ENCODE peak calls at places on chromosome 7, in seven cellular contexts. O is sigmoid colon, B is HCT116, I is stomach, J is suprapubic skin, S is spleen, X is esophagus muscularis mucosa. U is an unnamed sample.

GRCh38 chr7:7792089-7792488 is 73.7 kb upstream of the RPA3 start:
- DNase-seq in O (no peak), B (no peak), I (no peak), J (no peak), S (no peak), X (no peak), U (no peak)

GRCh38 chr7:17963281-17963680 is 23.0 kb upstream of the SNX13 start:
- DNase-seq in O (no peak), B (no peak), I (no peak), J (no peak), S (no peak), X (no peak), U (no peak)

GRCh38 chr7:1454471-1455065 is 4.7 kb downstream of the MICALL2 start:
- DNase-seq in O (no peak), B (no peak), I (peak; percentile 40), J (no peak), S (no peak), X (no peak), U (no peak)

GRCh38 chr7:132150711-132151110 is 425.6 kb downstream of the PLXNA4 start:
- DNase-seq in O (no peak), B (no peak), I (no peak), J (no peak), S (no peak), X (no peak), U (no peak)

GRCh38 chr7:142864980-142865747 is 10.3 kb downstream of the EPHB6 start:
- DNase-seq in O (no peak), B (no peak), I (no peak), J (no peak), S (no peak), X (peak; percentile 82), U (no peak)

GRCh38 chr7:69598487-69599148 is 343 bp downstream of the AUTS2 start:
- DNase-seq in O (peak; percentile 76), B (no peak), I (no peak), J (no peak), S (peak; percentile 83), X (no peak), U (peak; percentile 36)

GRCh38 chr7:139876622-139877283 is 47.7 kb downstream of the TBXAS1 start:
- DNase-seq in O (no peak), B (no peak), I (no peak), J (no peak), S (no peak), X (no peak), U (no peak)

GRCh38 chr7:74462707-74463100 is 9.0 kb downstream of the GTF2IRD1 start:
- DNase-seq in O (no peak), B (no peak), I (no peak), J (no peak), S (no peak), X (no peak), U (no peak)

GRCh38 chr7:138001529-138002095 is at the start of gene CREB3L2:
- DNase-seq in O (no peak), B (no peak), I (peak; percentile 67), J (peak; percentile 90), S (peak; percentile 96), X (no peak), U (peak; percentile 35)

GRCh38 chr7:139650429-139651100 is 127.1 kb downstream of the CLEC2L start:
- DNase-seq in O (no peak), B (no peak), I (no peak), J (no peak), S (no peak), X (no peak), U (no peak)

GRCh38 chr7:32262315-32262714 is 192.1 kb upstream of the PDE1C start:
- DNase-seq in O (no peak), B (no peak), I (no peak), J (no peak), S (no peak), X (no peak), U (no peak)

GRCh38 chr7:87414400-87415188 is 60.9 kb downstream of the ABCB4 start:
- DNase-seq in O (no peak), B (no peak), I (no peak), J (no peak), S (no peak), X (no peak), U (no peak)

GRCh38 chr7:101137651-101138148 is 10.8 kb downstream of the SERPINE1 start:
- DNase-seq in O (no peak), B (no peak), I (no peak), J (no peak), S (no peak), X (no peak), U (no peak)
- TF ChIP-seq POLR2AphosphoS5 in O (no peak), B (no peak), I (no peak), J (no peak), S (no peak), X (no peak), U (no peak)

GRCh38 chr7:50466815-50467569 is 16.8 kb upstream of the FIGNL1 start:
- DNase-seq in O (no peak), B (no peak), I (no peak), J (no peak), S (peak; percentile 64), X (no peak), U (no peak)

GRCh38 chr7:50469181-50469580 is 19.0 kb upstream of the FIGNL1 start:
- DNase-seq in O (no peak), B (no peak), I (no peak), J (no peak), S (no peak), X (peak; percentile 68), U (no peak)

GRCh38 chr7:50470250-50471163 is 20.4 kb upstream of the FIGNL1 start:
- DNase-seq in O (no peak), B (no peak), I (no peak), J (no peak), S (peak; percentile 65), X (peak; percentile 75), U (no peak)

GRCh38 chr7:50471970-50472369 is 21.8 kb upstream of the FIGNL1 start:
- DNase-seq in O (no peak), B (no peak), I (no peak), J (no peak), S (no peak), X (peak; percentile 55), U (no peak)

DNA sequence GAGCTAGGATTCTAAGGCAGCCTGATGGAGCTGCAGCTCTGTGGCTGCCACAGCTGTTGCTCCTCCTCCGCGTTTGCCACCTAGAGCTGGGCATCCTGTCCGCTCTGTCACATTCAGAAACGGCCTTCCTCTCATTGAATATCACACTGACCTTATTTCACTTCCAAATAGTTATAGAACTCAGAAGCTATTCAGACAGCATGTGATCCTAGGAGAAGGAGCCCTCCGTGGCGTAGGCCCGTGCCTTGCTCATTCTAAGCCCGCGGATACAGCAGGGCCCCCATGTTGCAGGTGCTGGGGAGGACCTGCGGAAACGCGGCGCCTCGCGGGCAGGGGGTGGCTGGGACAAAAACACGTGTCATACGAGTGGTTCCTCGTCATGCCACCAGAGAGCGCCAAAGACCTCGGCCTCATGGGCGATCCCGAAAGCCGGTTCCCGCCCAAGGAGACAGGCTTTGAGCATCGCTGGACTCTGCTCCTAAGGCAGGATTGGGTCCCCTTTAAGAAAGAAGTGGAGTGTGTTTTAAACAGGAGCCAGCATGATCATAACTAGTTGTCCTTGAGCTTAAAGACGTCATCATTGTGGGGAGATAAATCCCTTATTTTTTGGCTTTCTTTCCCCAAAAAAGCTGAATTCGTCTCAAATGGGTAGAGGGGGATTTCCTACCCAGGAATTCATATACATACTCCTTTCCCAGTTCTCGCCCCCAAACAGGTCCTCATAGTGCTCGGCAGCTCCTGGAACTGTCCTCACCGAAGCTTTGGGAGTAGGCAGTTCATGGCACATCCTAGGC is 17.9 kb upstream of the FIGNL1 start:
- DNase-seq in O (peak; percentile 93), B (peak; percentile 52), I (peak; percentile 87), J (peak; percentile 91), S (peak; percentile 94), X (peak; percentile 96), U (peak; percentile 75)
- TF ChIP-seq POLR2A in O (no peak), B (no peak), I (no peak), J (no peak), S (no peak), X (no peak), U (no peak)

GRCh38 chr7:131074043-131074442 is 253.6 kb upstream of the MKLN1 start:
- DNase-seq in O (no peak), B (no peak), I (no peak), J (no peak), S (no peak), X (no peak), U (no peak)

GRCh38 chr7:131072505-131073091 is 255.1 kb upstream of the MKLN1 start:
- DNase-seq in O (no peak), B (no peak), I (no peak), J (no peak), S (no peak), X (no peak), U (no peak)

GRCh38 chr7:131074585-131074984 is 253.1 kb upstream of the MKLN1 start:
- DNase-seq in O (no peak), B (no peak), I (no peak), J (no peak), S (no peak), X (no peak), U (no peak)

GRCh38 chr7:131068604-131069021 is 259.1 kb upstream of the MKLN1 start:
- DNase-seq in O (no peak), B (no peak), I (no peak), J (no peak), S (no peak), X (no peak), U (no peak)

DNA sequence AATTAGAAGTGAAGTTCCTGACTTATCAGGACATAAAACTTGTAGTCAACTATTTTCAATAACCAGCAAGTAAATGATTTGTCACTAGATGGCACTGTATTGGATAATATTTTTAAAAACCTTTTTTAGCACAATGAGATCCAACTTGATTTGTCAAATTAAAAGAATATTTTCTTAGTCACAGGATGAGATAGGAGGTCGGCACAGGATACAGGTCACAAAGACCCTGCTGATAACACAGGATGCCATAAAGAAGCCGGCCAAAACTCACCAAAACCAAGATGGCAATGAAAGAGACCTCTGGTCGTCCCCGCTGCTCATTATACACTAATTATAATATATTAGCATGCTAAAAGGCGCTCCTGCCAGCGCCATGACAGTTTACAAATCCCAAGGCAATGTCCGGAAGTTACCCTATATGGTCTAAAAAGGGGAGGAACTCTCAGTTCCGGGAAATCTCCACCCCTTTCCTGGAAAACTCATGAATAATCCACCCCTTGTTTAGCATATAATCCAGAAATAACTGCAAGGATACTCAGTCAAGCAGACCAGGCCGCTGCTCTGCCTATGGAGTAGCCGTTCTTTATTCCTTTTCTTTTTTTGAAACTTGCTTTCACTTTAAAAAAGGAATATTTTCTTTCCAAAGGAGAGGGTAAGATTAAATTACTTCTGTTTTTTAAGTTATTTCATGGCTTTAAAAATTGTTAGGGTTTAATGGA is 255.7 kb upstream of the MKLN1 start:
- DNase-seq in O (no peak), B (no peak), I (peak; percentile 39), J (no peak), S (no peak), X (no peak), U (no peak)
- H3K4me1 ChIP-seq in O (peaks cover 88% of the 10 kb centered on the region), B (peaks cover 18% of the 10 kb centered on the region), I (peaks cover 91% of the 10 kb centered on the region), J (peaks cover 60% of the 10 kb centered on the region), S (peaks cover 89% of the 10 kb centered on the region), X (peaks cover 92% of the 10 kb centered on the region), U (no peaks in the 10 kb centered on the region)

DNA sequence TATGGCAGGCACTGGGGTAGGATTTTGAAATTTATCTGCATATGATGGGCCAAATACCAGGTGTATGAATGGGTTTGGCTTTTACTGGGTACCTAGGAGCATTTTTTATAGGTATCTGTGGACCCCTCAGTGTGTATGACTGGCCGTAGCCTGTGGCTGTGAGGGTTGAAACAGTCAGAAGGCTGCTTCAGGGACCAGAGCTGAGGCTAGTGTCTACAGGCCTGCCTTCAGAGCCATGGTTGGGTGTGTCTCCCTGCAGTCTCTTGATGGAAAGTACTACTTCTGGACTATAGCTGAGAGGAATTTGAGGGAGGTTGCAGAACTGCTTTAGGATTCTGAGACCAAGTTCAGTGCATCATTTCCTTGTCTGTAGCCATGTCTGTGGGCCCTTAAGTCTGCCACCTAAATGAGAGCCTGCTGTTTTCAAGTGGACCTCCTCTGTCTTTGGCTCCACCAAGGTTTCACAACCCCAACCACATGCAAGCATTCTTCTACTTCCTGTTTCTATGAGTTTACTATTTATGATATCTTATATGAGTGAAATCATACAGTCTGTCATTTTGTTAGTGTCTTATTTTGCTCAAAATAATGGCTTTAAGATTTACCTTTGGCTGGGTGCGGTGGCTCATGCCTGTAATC is 19.9 kb upstream of the ZNF138 start:
- DNase-seq in O (no peak), B (no peak), I (no peak), J (no peak), S (no peak), X (peak; percentile 39), U (no peak)
- TF ChIP-seq POLR2AphosphoS5 in O (no peak), B (no peak), I (no peak), J (no peak), S (no peak), X (no peak), U (no peak)